ENCODE peak calls at places on chromosome 4, in six cellular contexts. N is SK-N-SH, V is GM23338, S is hepatocyte, G is PC-9, T is PC-3. P is an unnamed sample. For H3K9me2, the result is how much of the 10 kb centered on the place peaks cover.

GRCh38 chr4:13162886-13163285 is 321.3 kb downstream of the RAB28 start:
- DNase-seq in N (no peak), V (peak), S (no peak), G (no peak), T (peak), P (no peak)

GRCh38 chr4:67678612-67679011 is 22.3 kb downstream of the UBA6 start:
- DNase-seq in N (no peak), V (no peak), S (no peak), G (no peak), T (no peak), P (no peak)

GRCh38 chr4:152983774-152984411 is 47.8 kb downstream of the FHDC1 start:
- DNase-seq in N (no peak), V (no peak), S (no peak), G (peak), T (peak), P (no peak)

GRCh38 chr4:41448935-41449334 is 89.0 kb upstream of the LIMCH1 start:
- DNase-seq in N (no peak), V (no peak), S (peak), G (no peak), T (peak), P (no peak)

GRCh38 chr4:145734576-145735329 is 54.8 kb downstream of the C4orf51 start:
- DNase-seq in N (no peak), V (no peak), S (peak), G (peak), T (peak), P (no peak)

GRCh38 chr4:106058919-106059318 is 163.6 kb downstream of the NPNT start:
- DNase-seq in N (no peak), V (no peak), S (no peak), G (no peak), T (peak), P (no peak)

GRCh38 chr4:98150092-98150761 is 7.0 kb upstream of the STPG2 start:
- DNase-seq in N (no peak), V (no peak), S (no peak), G (no peak), T (peak), P (no peak)

GRCh38 chr4:2799971-2800690 is 7.2 kb downstream of the SH3BP2 start:
- DNase-seq in N (no peak), V (no peak), S (no peak), G (peak), T (no peak), P (no peak)

GRCh38 chr4:175450446-175450845 is 361.6 kb downstream of the GPM6A start:
- DNase-seq in N (no peak), V (no peak), S (no peak), G (no peak), T (no peak), P (no peak)

GRCh38 chr4:181258569-181258968 is 984.6 kb upstream of the TENM3 start:
- DNase-seq in N (no peak), V (no peak), S (no peak), G (no peak), T (no peak), P (no peak)

GRCh38 chr4:190020790-190021717 is 6.0 kb downstream of the FRG2 start:
- DNase-seq in N (peak), V (peak), S (peak), G (no peak), T (peak), P (no peak)

GRCh38 chr4:3248811-3249661 is at the start of gene MSANTD1:
- DNase-seq in N (peak), V (peak), S (peak), G (no peak), T (no peak), P (no peak)

GRCh38 chr4:139564502-139564901 is 8.5 kb upstream of the SETD7 start:
- DNase-seq in N (no peak), V (peak), S (no peak), G (no peak), T (no peak), P (no peak)
- TF ChIP-seq CTCF in N (peak), V (peak), S (no peak), G (no peak), T (no peak), P (peak)

DNA sequence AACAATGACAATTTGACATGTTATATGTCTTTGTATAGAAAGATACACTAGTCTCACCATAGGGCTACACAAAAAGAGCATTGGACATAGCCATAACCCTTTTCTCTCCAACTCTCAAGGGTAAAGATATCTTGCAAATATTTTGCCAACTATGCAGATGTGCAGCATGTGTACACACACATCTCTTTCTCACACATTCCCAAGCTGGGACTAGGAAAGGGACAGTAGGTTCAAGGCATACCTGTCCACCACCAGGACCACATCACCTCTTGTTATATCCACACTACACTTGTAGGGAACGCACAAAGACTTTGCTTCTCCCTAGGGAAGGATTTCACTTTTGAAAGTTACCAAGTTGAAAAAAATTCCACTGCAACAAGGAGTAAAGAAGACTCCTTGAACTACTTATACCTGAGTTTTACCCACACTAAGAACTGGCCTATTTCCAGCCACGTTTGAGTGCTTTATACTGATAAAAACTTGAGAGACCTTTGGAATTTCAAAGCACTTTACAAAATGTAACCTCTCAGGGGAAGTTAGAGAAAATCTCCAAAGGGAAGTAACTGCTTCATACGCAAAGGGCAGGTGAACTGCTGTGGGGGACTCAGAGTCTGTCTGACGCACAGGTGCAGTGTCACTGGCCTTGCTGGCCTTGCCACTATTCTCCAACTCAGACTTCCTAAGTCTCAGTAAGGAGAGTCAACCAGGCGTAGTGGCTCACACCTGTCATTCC is 36.9 kb downstream of the NR3C2 start:
- DNase-seq in N (no peak), V (no peak), S (peak), G (no peak), T (no peak), P (no peak)
- H3K9me2 ChIP-seq in N (under half), V (under half), S (under half), G (under half), T (under half), P (under half)

DNA sequence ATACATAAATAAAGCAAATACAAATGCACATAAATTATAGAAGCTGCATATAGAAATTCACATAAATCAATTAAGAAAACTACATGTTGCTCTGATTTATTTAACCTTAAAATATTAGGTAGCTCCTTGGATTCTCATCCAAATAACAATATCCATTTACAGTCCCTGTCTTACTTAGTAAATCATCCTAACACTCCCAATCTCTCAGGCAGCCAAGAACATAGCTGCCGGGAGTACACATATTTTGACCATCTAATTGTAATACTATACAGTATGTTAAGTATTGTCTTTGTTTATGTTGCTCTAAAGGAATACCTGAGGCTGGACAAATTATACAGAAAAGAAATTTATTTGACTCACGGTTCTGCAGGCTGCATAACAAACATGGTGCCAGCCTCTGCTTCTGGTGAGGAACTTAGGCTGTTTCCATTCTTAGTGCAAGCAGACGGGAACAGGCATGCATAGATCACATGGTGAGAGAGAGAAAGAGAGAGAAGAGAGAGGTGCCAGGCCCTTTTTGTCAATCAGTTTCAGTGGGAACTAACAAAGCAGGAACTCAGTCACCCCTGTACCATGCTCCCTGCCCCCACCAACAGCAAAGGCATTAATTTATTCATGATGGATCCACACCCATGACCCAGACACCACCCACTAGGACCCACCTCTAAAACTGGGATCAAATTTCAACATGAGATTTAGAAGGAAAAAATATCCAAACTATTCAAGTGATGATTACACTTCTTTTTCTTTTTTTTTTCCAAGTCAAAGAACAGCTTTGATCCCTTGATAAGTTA is 614.8 kb upstream of the TECRL start:
- DNase-seq in N (no peak), V (peak), S (no peak), G (no peak), T (no peak), P (no peak)
- H2AFZ ChIP-seq in N (no peak), V (peak), S (no peak), G (no peak), T (no peak), P (no peak)

DNA sequence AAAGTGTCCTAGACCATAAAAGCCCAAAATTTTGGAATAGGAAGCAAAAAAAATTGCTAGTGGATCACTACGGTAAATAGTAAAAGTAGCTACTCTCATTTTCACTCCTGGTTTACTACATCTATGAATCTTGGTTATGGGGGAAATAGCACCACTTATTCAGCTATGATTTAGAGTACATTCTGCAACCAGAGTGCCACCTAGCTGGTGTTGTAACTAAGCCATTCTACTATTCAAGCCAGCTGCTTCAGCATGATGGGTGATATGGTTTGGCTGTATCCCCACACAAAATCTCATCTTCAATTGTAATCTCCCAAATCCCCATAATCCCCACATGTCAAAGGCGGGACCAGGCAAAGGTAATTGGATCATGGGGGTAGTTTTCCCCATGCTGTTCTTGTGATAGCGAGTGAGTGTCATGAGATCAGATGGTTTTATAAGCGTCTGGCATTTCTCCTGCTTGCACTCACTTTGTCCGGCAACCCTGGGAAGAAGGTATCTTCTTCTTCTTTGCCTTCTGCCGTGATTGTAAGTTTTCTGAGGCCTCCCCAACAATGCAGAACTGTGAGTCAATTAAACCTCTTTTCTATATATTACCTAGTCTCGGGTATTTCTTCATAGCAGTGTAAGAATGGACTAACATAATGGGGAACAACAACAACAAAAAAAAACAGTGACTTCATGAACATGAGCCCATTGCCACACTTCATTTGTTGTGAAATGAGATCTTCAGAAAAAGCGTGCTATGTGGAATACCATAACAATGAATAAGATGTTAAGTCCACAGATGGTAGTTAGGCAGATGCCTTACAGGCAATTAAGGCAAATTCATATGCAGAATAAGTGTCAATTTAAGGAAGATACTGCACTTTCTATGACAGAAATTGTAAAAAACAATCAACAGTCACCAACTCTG is 280.1 kb downstream of the PABPC4L start:
- DNase-seq in N (no peak), V (no peak), S (peak), G (no peak), T (peak), P (no peak)
- TF ChIP-seq CTCF in N (no peak), V (no peak), S (peak), G (no peak), T (no peak), P (no peak)

GRCh38 chr4:5300275-5300674 is 249.0 kb downstream of the STK32B start:
- DNase-seq in N (no peak), V (no peak), S (no peak), G (no peak), T (no peak), P (no peak)
- H3K9me2 ChIP-seq in N (under half), V (under half), S (under half), G (under half), T (under half), P (under half)

GRCh38 chr4:140296871-140297570 is 76.4 kb upstream of the SCOC start:
- DNase-seq in N (no peak), V (no peak), S (peak), G (peak), T (peak), P (no peak)

GRCh38 chr4:140293979-140294378 is 79.5 kb upstream of the SCOC start:
- DNase-seq in N (no peak), V (no peak), S (no peak), G (no peak), T (peak), P (no peak)

GRCh38 chr4:140300271-140300970 is 73.0 kb upstream of the SCOC start:
- DNase-seq in N (no peak), V (no peak), S (peak), G (peak), T (peak), P (no peak)

GRCh38 chr4:140298001-140298400 is 75.4 kb upstream of the SCOC start:
- DNase-seq in N (no peak), V (no peak), S (no peak), G (no peak), T (no peak), P (no peak)

GRCh38 chr4:140296335-140296753 is 77.1 kb upstream of the SCOC start:
- DNase-seq in N (peak), V (no peak), S (peak), G (peak), T (peak), P (no peak)
- H2AFZ ChIP-seq in N (peak), V (peak), S (no peak), G (peak), T (peak), P (no peak)

DNA sequence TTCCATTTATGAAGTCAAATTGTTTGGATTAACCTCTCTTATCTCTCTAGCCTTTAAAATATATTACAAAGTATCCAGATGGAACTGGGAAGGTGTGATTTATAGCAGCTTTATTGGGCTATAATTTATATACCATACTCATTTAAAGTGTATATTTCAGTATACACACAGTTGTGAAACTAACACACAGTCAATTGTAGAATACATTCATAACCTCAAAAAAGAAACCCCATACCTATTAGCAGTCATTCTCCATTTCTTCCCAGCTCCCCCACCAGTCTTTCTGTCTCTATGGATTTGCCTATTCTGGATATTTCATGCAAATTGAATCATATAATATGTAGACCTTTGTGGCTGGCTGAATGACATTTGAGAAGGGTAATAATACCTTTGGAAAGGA is 7.6 kb upstream of the NAP1L5 start:
- DNase-seq in N (no peak), V (no peak), S (no peak), G (no peak), T (no peak), P (no peak)
- TF ChIP-seq CTCF in N (no peak), V (no peak), S (no peak), G (no peak), T (no peak), P (no peak)